ENCODE peak calls at places on chromosome 16, in eight cellular contexts. S is right atrium auricular region; W is OCI-LY7; M is uterus; I is ovary; F is heart left ventricle; G is tibial nerve; T is CD4-positive, alpha-beta memory T cell. D is an unnamed sample. For H3K9me3, the result is how much of the 10 kb centered on the place peaks cover.

GRCh38 chr16:83623091-83623730 is 184.6 kb upstream of the HSBP1 start:
- DNase-seq in S (peak), W (no peak), M (no peak), I (no peak), F (no peak), G (no peak), T (no peak), D (no peak)

GRCh38 chr16:75559564-75560372 is 3.7 kb upstream of the TMEM231 start:
- DNase-seq in S (no peak), W (no peak), M (no peak), I (no peak), F (peak), G (no peak), T (no peak), D (no peak)

GRCh38 chr16:84548508-84548907 is 44.0 kb upstream of the MEAK7 start:
- DNase-seq in S (no peak), W (no peak), M (no peak), I (no peak), F (no peak), G (no peak), T (no peak), D (no peak)

GRCh38 chr16:8971416-8971815 is 7.7 kb upstream of the USP7 start:
- DNase-seq in S (no peak), W (no peak), M (no peak), I (no peak), F (no peak), G (no peak), T (no peak), D (no peak)

GRCh38 chr16:50814541-50814940 is 72.7 kb downstream of the CYLD start:
- DNase-seq in S (no peak), W (no peak), M (no peak), I (no peak), F (no peak), G (no peak), T (no peak), D (no peak)

GRCh38 chr16:66001432-66001831 is 365.1 kb upstream of the CDH5 start:
- DNase-seq in S (no peak), W (no peak), M (no peak), I (no peak), F (no peak), G (no peak), T (no peak), D (no peak)

GRCh38 chr16:55657616-55658015 is 1.8 kb downstream of the SLC6A2 start:
- DNase-seq in S (no peak), W (no peak), M (no peak), I (no peak), F (no peak), G (no peak), T (no peak), D (no peak)

GRCh38 chr16:86091976-86092375 is 193.0 kb downstream of the IRF8 start:
- DNase-seq in S (no peak), W (no peak), M (no peak), I (no peak), F (no peak), G (no peak), T (no peak), D (no peak)

GRCh38 chr16:53945996-53946395 is 242.0 kb downstream of the FTO start:
- DNase-seq in S (no peak), W (peak), M (no peak), I (no peak), F (no peak), G (no peak), T (no peak), D (no peak)

GRCh38 chr16:71230122-71230845 is at the start of gene HYDIN:
- DNase-seq in S (no peak), W (no peak), M (no peak), I (peak), F (peak), G (no peak), T (no peak), D (no peak)

GRCh38 chr16:2008009-2008526 is 1.6 kb downstream of the ZNF598 start:
- DNase-seq in S (no peak), W (peak), M (no peak), I (no peak), F (no peak), G (no peak), T (no peak), D (no peak)

GRCh38 chr16:57624806-57625500 is 3.5 kb upstream of the ADGRG1 start:
- DNase-seq in S (no peak), W (no peak), M (no peak), I (no peak), F (no peak), G (no peak), T (no peak), D (no peak)

GRCh38 chr16:53876811-53877210 is 172.9 kb downstream of the FTO start:
- DNase-seq in S (no peak), W (no peak), M (no peak), I (no peak), F (no peak), G (no peak), T (no peak), D (no peak)

GRCh38 chr16:54477766-54478165 is 191.2 kb upstream of the IRX3 start:
- DNase-seq in S (no peak), W (no peak), M (no peak), I (no peak), F (no peak), G (no peak), T (no peak), D (no peak)

GRCh38 chr16:12208341-12209035 is 232.0 kb downstream of the SNX29 start:
- DNase-seq in S (no peak), W (no peak), M (no peak), I (no peak), F (no peak), G (no peak), T (no peak), D (no peak)

GRCh38 chr16:57022445-57022844 is 33.1 kb downstream of the NLRC5 start:
- DNase-seq in S (no peak), W (no peak), M (no peak), I (no peak), F (no peak), G (no peak), T (no peak), D (no peak)

GRCh38 chr16:10877472-10877946 is 507 bp downstream of the CIITA start:
- DNase-seq in S (no peak), W (peak), M (no peak), I (no peak), F (no peak), G (no peak), T (no peak), D (no peak)

GRCh38 chr16:73058616-73059409 is 10.9 kb upstream of the ZFHX3 start:
- DNase-seq in S (no peak), W (peak), M (peak), I (peak), F (peak), G (no peak), T (no peak), D (no peak)

GRCh38 chr16:56894331-56894917 is 29.4 kb downstream of the SLC12A3 start:
- DNase-seq in S (no peak), W (no peak), M (no peak), I (no peak), F (no peak), G (no peak), T (no peak), D (no peak)

GRCh38 chr16:57781741-57782606 is 20.3 kb downstream of the KIFC3 start:
- DNase-seq in S (no peak), W (no peak), M (no peak), I (no peak), F (no peak), G (no peak), T (no peak), D (no peak)

GRCh38 chr16:58128721-58129096 is 472 bp downstream of the CFAP20 start:
- DNase-seq in S (no peak), W (peak), M (no peak), I (no peak), F (peak), G (no peak), T (no peak), D (peak)

GRCh38 chr16:57956924-57957323 is 14.0 kb downstream of the CNGB1 start:
- DNase-seq in S (no peak), W (no peak), M (no peak), I (no peak), F (no peak), G (no peak), T (no peak), D (no peak)

GRCh38 chr16:81493755-81494433 is 49.3 kb downstream of the CMIP start:
- DNase-seq in S (no peak), W (no peak), M (no peak), I (no peak), F (no peak), G (no peak), T (no peak), D (no peak)

GRCh38 chr16:71853413-71853812 is 7.6 kb downstream of the ATXN1L start:
- DNase-seq in S (no peak), W (peak), M (no peak), I (no peak), F (no peak), G (no peak), T (no peak), D (no peak)

GRCh38 chr16:56787185-56787584 is 57.3 kb downstream of the NUP93 start:
- DNase-seq in S (no peak), W (no peak), M (no peak), I (no peak), F (no peak), G (no peak), T (no peak), D (no peak)

GRCh38 chr16:976389-976931 is 5.1 kb upstream of the SOX8 start:
- DNase-seq in S (no peak), W (no peak), M (no peak), I (no peak), F (no peak), G (no peak), T (no peak), D (no peak)

GRCh38 chr16:9089660-9090059 is 1.8 kb upstream of the HAPSTR1 start:
- DNase-seq in S (no peak), W (no peak), M (no peak), I (no peak), F (no peak), G (no peak), T (no peak), D (no peak)

GRCh38 chr16:31706925-31707324 is 166.7 kb upstream of the ZNF267 start:
- DNase-seq in S (no peak), W (no peak), M (no peak), I (no peak), F (no peak), G (no peak), T (no peak), D (no peak)

GRCh38 chr16:29812754-29813643 is 1.0 kb downstream of the PRRT2 start:
- DNase-seq in S (no peak), W (no peak), M (no peak), I (peak), F (no peak), G (no peak), T (no peak), D (no peak)

GRCh38 chr16:80047796-80048649 is 447.5 kb upstream of the MAF start:
- DNase-seq in S (no peak), W (no peak), M (no peak), I (no peak), F (no peak), G (no peak), T (no peak), D (no peak)

GRCh38 chr16:35788381-35788780 is 2329.0 kb downstream of the TP53TG3F start:
- DNase-seq in S (no peak), W (no peak), M (no peak), I (no peak), F (no peak), G (no peak), T (no peak), D (no peak)
- H3K9me3 ChIP-seq in S (under half), W (under half), M (under half), I (under half), F (under half), G (under half), T (under half), D (under half)

GRCh38 chr16:78893340-78893739 is 707.2 kb downstream of the MAF start:
- DNase-seq in S (no peak), W (no peak), M (no peak), I (no peak), F (no peak), G (no peak), T (no peak), D (no peak)

GRCh38 chr16:78892925-78893324 is 707.6 kb downstream of the MAF start:
- DNase-seq in S (no peak), W (no peak), M (no peak), I (no peak), F (no peak), G (no peak), T (no peak), D (no peak)

GRCh38 chr16:78895661-78896060 is 704.9 kb downstream of the MAF start:
- DNase-seq in S (no peak), W (no peak), M (no peak), I (no peak), F (no peak), G (no peak), T (no peak), D (no peak)

GRCh38 chr16:78896280-78896679 is 704.3 kb downstream of the MAF start:
- DNase-seq in S (no peak), W (no peak), M (no peak), I (no peak), F (no peak), G (no peak), T (peak), D (no peak)

DNA sequence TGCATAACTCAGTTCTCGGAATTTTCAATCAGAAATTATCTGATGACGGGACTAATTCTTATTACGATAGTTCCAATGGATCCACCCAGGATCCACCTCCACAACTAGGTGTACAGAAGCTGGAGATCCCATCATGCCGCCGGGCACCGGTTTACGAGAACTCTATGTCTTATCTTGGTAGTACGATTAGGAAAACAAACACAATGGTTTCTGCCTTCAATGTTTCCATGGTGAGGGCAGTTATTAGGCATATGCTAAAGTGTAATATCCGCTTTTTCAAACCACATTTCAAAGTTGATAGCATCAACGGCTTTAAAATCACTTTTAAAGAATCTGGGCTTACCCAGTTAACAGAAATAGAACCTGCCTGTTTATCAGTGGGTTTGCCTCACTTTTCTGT is 705.7 kb downstream of the MAF start:
- DNase-seq in S (no peak), W (no peak), M (no peak), I (no peak), F (no peak), G (no peak), T (peak), D (no peak)
- H3K9me3 ChIP-seq in S (under half), W (under half), M (under half), I (under half), F (under half), G (under half), T (under half), D (under half)

GRCh38 chr16:46519063-46519462 is 102.1 kb downstream of the SHCBP1 start:
- DNase-seq in S (no peak), W (no peak), M (no peak), I (no peak), F (no peak), G (no peak), T (no peak), D (no peak)
- H3K9me3 ChIP-seq in S (under half), W (under half), M (under half), I (under half), F (under half), G (under half), T (under half), D (under half)

GRCh38 chr16:35215287-35215686 is 1755.9 kb downstream of the TP53TG3F start:
- DNase-seq in S (no peak), W (no peak), M (no peak), I (no peak), F (no peak), G (no peak), T (no peak), D (no peak)

GRCh38 chr16:35210681-35211433 is 1751.4 kb downstream of the TP53TG3F start:
- DNase-seq in S (no peak), W (no peak), M (no peak), I (no peak), F (no peak), G (no peak), T (no peak), D (no peak)

DNA sequence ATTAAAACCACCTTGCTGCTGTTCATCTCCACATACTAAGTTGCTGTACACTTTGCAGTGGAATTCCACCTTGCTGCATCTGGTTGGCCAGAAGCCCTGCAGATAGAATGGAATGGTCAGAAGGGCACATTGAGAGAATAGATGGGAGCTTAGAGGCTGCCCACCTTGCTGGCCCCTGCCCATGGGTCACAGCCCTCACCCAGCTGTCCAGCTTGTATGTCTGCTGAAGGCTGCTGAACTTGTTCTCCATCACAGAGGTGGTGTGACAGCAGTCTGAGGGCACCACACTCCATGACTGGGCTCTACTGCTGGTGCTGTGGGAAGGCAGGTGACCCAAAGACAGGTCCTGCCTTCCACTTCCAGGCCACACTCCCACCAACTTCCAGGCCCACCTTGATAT is 1755.4 kb downstream of the TP53TG3F start:
- DNase-seq in S (no peak), W (no peak), M (no peak), I (no peak), F (no peak), G (no peak), T (no peak), D (no peak)
- H3K9me3 ChIP-seq in S (under half), W (under half), M (under half), I (under half), F (under half), G (under half), T (under half), D (under half)

GRCh38 chr16:35516971-35517370 is 2057.6 kb downstream of the TP53TG3F start:
- DNase-seq in S (no peak), W (no peak), M (no peak), I (no peak), F (no peak), G (no peak), T (no peak), D (no peak)
- H3K9me3 ChIP-seq in S (under half), W (under half), M (under half), I (under half), F (under half), G (under half), T (under half), D (under half)

GRCh38 chr16:22075043-22075757 is 17.1 kb upstream of the VWA3A start:
- DNase-seq in S (no peak), W (no peak), M (no peak), I (no peak), F (no peak), G (no peak), T (no peak), D (no peak)
- H3K9me3 ChIP-seq in S (under half), W (under half), M (under half), I (under half), F (under half), G (under half), T (under half), D (under half)

GRCh38 chr16:24381470-24382118 is 125.5 kb downstream of the CACNG3 start:
- DNase-seq in S (no peak), W (no peak), M (no peak), I (no peak), F (no peak), G (no peak), T (no peak), D (no peak)
- H3K9me3 ChIP-seq in S (under half), W (under half), M (under half), I (under half), F (under half), G (under half), T (under half), D (under half)

GRCh38 chr16:35714665-35715064 is 2255.3 kb downstream of the TP53TG3F start:
- DNase-seq in S (peak), W (no peak), M (no peak), I (no peak), F (no peak), G (no peak), T (no peak), D (no peak)

GRCh38 chr16:35711435-35711834 is 2252.0 kb downstream of the TP53TG3F start:
- DNase-seq in S (no peak), W (no peak), M (no peak), I (no peak), F (no peak), G (no peak), T (no peak), D (no peak)

GRCh38 chr16:35711958-35712357 is 2252.5 kb downstream of the TP53TG3F start:
- DNase-seq in S (no peak), W (no peak), M (no peak), I (no peak), F (no peak), G (no peak), T (no peak), D (no peak)

DNA sequence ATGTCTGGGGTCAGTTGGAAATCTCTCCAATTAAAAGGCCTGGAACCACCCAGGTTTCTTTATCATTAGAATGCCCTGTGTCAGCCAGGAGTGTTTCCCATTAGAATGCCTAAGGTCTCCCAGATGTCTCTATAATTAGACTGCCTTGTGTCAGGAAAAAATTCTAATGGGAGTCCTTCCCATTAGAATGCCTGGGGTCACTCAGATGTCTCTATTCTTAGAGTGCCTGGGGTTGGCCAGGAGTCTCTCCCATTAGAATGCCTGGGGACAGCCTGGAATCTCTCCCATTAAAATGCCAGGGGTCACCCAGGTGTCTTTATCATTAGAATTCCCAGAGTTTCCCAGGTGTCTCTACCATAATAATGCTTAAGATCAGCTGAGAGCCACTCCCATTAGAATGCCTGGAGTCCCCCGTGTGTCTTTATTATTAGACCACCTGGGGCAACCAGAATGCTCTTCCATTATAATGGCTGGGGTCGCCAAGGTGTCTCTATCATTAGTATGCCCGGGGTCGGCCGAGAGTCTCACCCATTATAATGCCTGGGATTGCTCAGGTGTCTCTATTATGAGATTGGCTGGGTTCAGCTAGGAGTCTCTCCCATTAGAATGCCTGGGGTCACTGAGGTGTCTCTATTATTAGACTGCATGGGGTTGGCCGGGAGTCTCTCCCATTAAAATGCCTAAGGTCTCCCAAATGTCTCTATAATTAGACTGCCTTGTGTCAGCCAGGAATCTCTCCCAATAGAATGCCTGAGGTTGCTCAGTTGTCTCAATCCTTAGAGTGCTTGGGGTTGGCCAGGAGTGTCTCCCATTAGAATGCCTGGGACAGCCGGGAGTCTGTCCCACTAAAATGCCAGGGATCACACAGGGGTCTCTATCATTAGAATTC is 2254.6 kb downstream of the TP53TG3F start:
- DNase-seq in S (peak), W (no peak), M (no peak), I (no peak), F (peak), G (no peak), T (no peak), D (no peak)
- H3K9me3 ChIP-seq in S (under half), W (under half), M (under half), I (under half), F (under half), G (under half), T (under half), D (under half)